ENCODE peak calls at places on chromosomes 3 and 15, in five cellular contexts. One of them, this sample, is unnamed.
A peak's percentile ranks its signal among the peaks of the same experiment; 100 is the strongest.

GRCh38 chr3:55910543-55910942 is 423.4 kb upstream of the WNT5A start:
- DNase-seq in body of pancreas: no peak
- DNase-seq in stimulated activated CD8-positive, alpha-beta memory T cell treated with anti-CD3 and anti-CD28 coated beads, Interleukin-4, amount 100 ng/mL, for 4 hours: no peak
- DNase-seq in fibroblast of lung: peak; percentile 21
- DNase-seq in Kasumi-1: no peak
- DNase-seq in this sample: no peak

GRCh38 chr15:87704276-87704675 is 552.3 kb downstream of the NTRK3 start:
- DNase-seq in body of pancreas: no peak
- DNase-seq in stimulated activated CD8-positive, alpha-beta memory T cell treated with anti-CD3 and anti-CD28 coated beads, Interleukin-4, amount 100 ng/mL, for 4 hours: no peak
- DNase-seq in fibroblast of lung: no peak
- DNase-seq in Kasumi-1: no peak
- DNase-seq in this sample: no peak

GRCh38 chr15:75056036-75056435 is 32.6 kb downstream of the PPCDC start:
- DNase-seq in fibroblast of lung: no peak
- DNase-seq in Kasumi-1: no peak
- DNase-seq in stimulated activated CD8-positive, alpha-beta memory T cell treated with anti-CD3 and anti-CD28 coated beads, Interleukin-4, amount 100 ng/mL, for 4 hours: no peak
- DNase-seq in body of pancreas: no peak
- DNase-seq in this sample: no peak

GRCh38 chr3:58135712-58136543 is 74.8 kb downstream of the DNASE1L3 start:
- DNase-seq in body of pancreas: no peak
- DNase-seq in fibroblast of lung: peak; percentile 14
- DNase-seq in stimulated activated CD8-positive, alpha-beta memory T cell treated with anti-CD3 and anti-CD28 coated beads, Interleukin-4, amount 100 ng/mL, for 4 hours: no peak
- DNase-seq in Kasumi-1: peak; percentile 39
- DNase-seq in this sample: no peak

GRCh38 chr15:79364571-79365240 is 53.8 kb downstream of the TMED3 start:
- DNase-seq in body of pancreas: no peak
- DNase-seq in fibroblast of lung: no peak
- DNase-seq in stimulated activated CD8-positive, alpha-beta memory T cell treated with anti-CD3 and anti-CD28 coated beads, Interleukin-4, amount 100 ng/mL, for 4 hours: no peak
- DNase-seq in Kasumi-1: no peak
- DNase-seq in this sample: no peak

GRCh38 chr15:89533861-89534544 is 37.6 kb upstream of the RHCG start:
- DNase-seq in stimulated activated CD8-positive, alpha-beta memory T cell treated with anti-CD3 and anti-CD28 coated beads, Interleukin-4, amount 100 ng/mL, for 4 hours: no peak
- DNase-seq in body of pancreas: no peak
- DNase-seq in fibroblast of lung: no peak
- DNase-seq in Kasumi-1: no peak
- DNase-seq in this sample: no peak

GRCh38 chr3:123481722-123482457 is 33.0 kb upstream of the ADCY5 start:
- DNase-seq in Kasumi-1: no peak
- DNase-seq in body of pancreas: no peak
- DNase-seq in fibroblast of lung: no peak
- DNase-seq in stimulated activated CD8-positive, alpha-beta memory T cell treated with anti-CD3 and anti-CD28 coated beads, Interleukin-4, amount 100 ng/mL, for 4 hours: no peak
- DNase-seq in this sample: no peak

GRCh38 chr3:117719316-117719926 is 1009.8 kb downstream of the TUSC7 start:
- DNase-seq in body of pancreas: no peak
- DNase-seq in Kasumi-1: peak; percentile 70
- DNase-seq in stimulated activated CD8-positive, alpha-beta memory T cell treated with anti-CD3 and anti-CD28 coated beads, Interleukin-4, amount 100 ng/mL, for 4 hours: no peak
- DNase-seq in fibroblast of lung: peak; percentile 57
- DNase-seq in this sample: no peak

GRCh38 chr15:71329041-71329440 is 213.8 kb downstream of the THSD4 start:
- DNase-seq in body of pancreas: peak; percentile 41
- DNase-seq in Kasumi-1: no peak
- DNase-seq in fibroblast of lung: peak; percentile 30
- DNase-seq in stimulated activated CD8-positive, alpha-beta memory T cell treated with anti-CD3 and anti-CD28 coated beads, Interleukin-4, amount 100 ng/mL, for 4 hours: no peak
- DNase-seq in this sample: no peak

GRCh38 chr3:128222771-128223386 is 69.6 kb downstream of the EEFSEC start:
- DNase-seq in stimulated activated CD8-positive, alpha-beta memory T cell treated with anti-CD3 and anti-CD28 coated beads, Interleukin-4, amount 100 ng/mL, for 4 hours: no peak
- DNase-seq in fibroblast of lung: no peak
- DNase-seq in body of pancreas: no peak
- DNase-seq in Kasumi-1: no peak
- DNase-seq in this sample: no peak

GRCh38 chr3:143354342-143354741 is 234.8 kb downstream of the CHST2 start:
- DNase-seq in Kasumi-1: no peak
- DNase-seq in stimulated activated CD8-positive, alpha-beta memory T cell treated with anti-CD3 and anti-CD28 coated beads, Interleukin-4, amount 100 ng/mL, for 4 hours: no peak
- DNase-seq in fibroblast of lung: no peak
- DNase-seq in body of pancreas: no peak
- DNase-seq in this sample: no peak

GRCh38 chr3:30162579-30162978 is 443.8 kb upstream of the TGFBR2 start:
- DNase-seq in fibroblast of lung: peak; percentile 52
- DNase-seq in body of pancreas: no peak
- DNase-seq in Kasumi-1: no peak
- DNase-seq in stimulated activated CD8-positive, alpha-beta memory T cell treated with anti-CD3 and anti-CD28 coated beads, Interleukin-4, amount 100 ng/mL, for 4 hours: no peak
- DNase-seq in this sample: no peak

GRCh38 chr3:149581681-149582349 is 76.0 kb downstream of the WWTR1 start:
- DNase-seq in body of pancreas: peak; percentile 25
- DNase-seq in fibroblast of lung: peak; percentile 84
- DNase-seq in Kasumi-1: no peak
- DNase-seq in stimulated activated CD8-positive, alpha-beta memory T cell treated with anti-CD3 and anti-CD28 coated beads, Interleukin-4, amount 100 ng/mL, for 4 hours: no peak
- DNase-seq in this sample: peak; percentile 31

GRCh38 chr3:16031434-16031833 is 143.0 kb upstream of the GALNT15 start:
- DNase-seq in fibroblast of lung: no peak
- DNase-seq in Kasumi-1: no peak
- DNase-seq in stimulated activated CD8-positive, alpha-beta memory T cell treated with anti-CD3 and anti-CD28 coated beads, Interleukin-4, amount 100 ng/mL, for 4 hours: no peak
- DNase-seq in body of pancreas: no peak
- DNase-seq in this sample: no peak

GRCh38 chr15:25088261-25088790 is 133.5 kb downstream of the SNRPN start:
- DNase-seq in Kasumi-1: no peak
- DNase-seq in fibroblast of lung: no peak
- DNase-seq in body of pancreas: no peak
- DNase-seq in stimulated activated CD8-positive, alpha-beta memory T cell treated with anti-CD3 and anti-CD28 coated beads, Interleukin-4, amount 100 ng/mL, for 4 hours: no peak
- DNase-seq in this sample: no peak

GRCh38 chr3:3286014-3286413 is 106.5 kb upstream of the CRBN start:
- DNase-seq in fibroblast of lung: no peak
- DNase-seq in stimulated activated CD8-positive, alpha-beta memory T cell treated with anti-CD3 and anti-CD28 coated beads, Interleukin-4, amount 100 ng/mL, for 4 hours: no peak
- DNase-seq in Kasumi-1: no peak
- DNase-seq in body of pancreas: no peak
- DNase-seq in this sample: no peak

GRCh38 chr3:28476194-28476593 is 127.6 kb upstream of the AZI2 start:
- DNase-seq in Kasumi-1: peak; percentile 76
- DNase-seq in stimulated activated CD8-positive, alpha-beta memory T cell treated with anti-CD3 and anti-CD28 coated beads, Interleukin-4, amount 100 ng/mL, for 4 hours: no peak
- DNase-seq in body of pancreas: no peak
- DNase-seq in fibroblast of lung: peak; percentile 76
- DNase-seq in this sample: peak; percentile 3

GRCh38 chr3:62688050-62688449 is 187.2 kb downstream of the CADPS start:
- DNase-seq in fibroblast of lung: peak; percentile 35
- DNase-seq in stimulated activated CD8-positive, alpha-beta memory T cell treated with anti-CD3 and anti-CD28 coated beads, Interleukin-4, amount 100 ng/mL, for 4 hours: no peak
- DNase-seq in body of pancreas: no peak
- DNase-seq in Kasumi-1: no peak
- DNase-seq in this sample: no peak

GRCh38 chr15:60590935-60591490 is 112.1 kb upstream of the ICE2 start:
- DNase-seq in Kasumi-1: no peak
- DNase-seq in body of pancreas: peak; percentile 76
- DNase-seq in stimulated activated CD8-positive, alpha-beta memory T cell treated with anti-CD3 and anti-CD28 coated beads, Interleukin-4, amount 100 ng/mL, for 4 hours: no peak
- DNase-seq in fibroblast of lung: peak; percentile 47
- DNase-seq in this sample: peak; percentile 18

GRCh38 chr3:175386630-175387029 is 527.5 kb downstream of the NAALADL2 start:
- DNase-seq in stimulated activated CD8-positive, alpha-beta memory T cell treated with anti-CD3 and anti-CD28 coated beads, Interleukin-4, amount 100 ng/mL, for 4 hours: no peak
- DNase-seq in Kasumi-1: no peak
- DNase-seq in body of pancreas: no peak
- DNase-seq in fibroblast of lung: peak; percentile 78
- DNase-seq in this sample: no peak

GRCh38 chr3:170814822-170815221 is 55.2 kb downstream of the RPL22L1 start:
- DNase-seq in fibroblast of lung: no peak
- DNase-seq in stimulated activated CD8-positive, alpha-beta memory T cell treated with anti-CD3 and anti-CD28 coated beads, Interleukin-4, amount 100 ng/mL, for 4 hours: no peak
- DNase-seq in body of pancreas: no peak
- DNase-seq in Kasumi-1: no peak
- DNase-seq in this sample: no peak

GRCh38 chr3:143552851-143553250 is 295.4 kb downstream of the SLC9A9 start:
- DNase-seq in stimulated activated CD8-positive, alpha-beta memory T cell treated with anti-CD3 and anti-CD28 coated beads, Interleukin-4, amount 100 ng/mL, for 4 hours: no peak
- DNase-seq in fibroblast of lung: no peak
- DNase-seq in body of pancreas: no peak
- DNase-seq in Kasumi-1: no peak
- DNase-seq in this sample: no peak

GRCh38 chr3:171936231-171936841 is 93.2 kb downstream of the TMEM212 start:
- DNase-seq in stimulated activated CD8-positive, alpha-beta memory T cell treated with anti-CD3 and anti-CD28 coated beads, Interleukin-4, amount 100 ng/mL, for 4 hours: no peak
- DNase-seq in Kasumi-1: no peak
- DNase-seq in fibroblast of lung: peak; percentile 82
- DNase-seq in body of pancreas: peak; percentile 29
- DNase-seq in this sample: no peak

GRCh38 chr3:46926039-46926438 is 48.5 kb downstream of the PTH1R start:
- DNase-seq in stimulated activated CD8-positive, alpha-beta memory T cell treated with anti-CD3 and anti-CD28 coated beads, Interleukin-4, amount 100 ng/mL, for 4 hours: no peak
- DNase-seq in Kasumi-1: no peak
- DNase-seq in fibroblast of lung: peak; percentile 79
- DNase-seq in body of pancreas: no peak
- DNase-seq in this sample: no peak

GRCh38 chr15:87792250-87793030 is 464.1 kb downstream of the NTRK3 start:
- DNase-seq in body of pancreas: no peak
- DNase-seq in Kasumi-1: no peak
- DNase-seq in fibroblast of lung: no peak
- DNase-seq in stimulated activated CD8-positive, alpha-beta memory T cell treated with anti-CD3 and anti-CD28 coated beads, Interleukin-4, amount 100 ng/mL, for 4 hours: no peak
- DNase-seq in this sample: no peak

GRCh38 chr15:77504310-77504709 is 83.6 kb downstream of the HMG20A start:
- DNase-seq in Kasumi-1: no peak
- DNase-seq in body of pancreas: no peak
- DNase-seq in fibroblast of lung: no peak
- DNase-seq in stimulated activated CD8-positive, alpha-beta memory T cell treated with anti-CD3 and anti-CD28 coated beads, Interleukin-4, amount 100 ng/mL, for 4 hours: no peak
- DNase-seq in this sample: no peak

GRCh38 chr3:50257990-50258389 is 11.0 kb upstream of the SEMA3B start:
- DNase-seq in Kasumi-1: no peak
- DNase-seq in fibroblast of lung: no peak
- DNase-seq in body of pancreas: no peak
- DNase-seq in stimulated activated CD8-positive, alpha-beta memory T cell treated with anti-CD3 and anti-CD28 coated beads, Interleukin-4, amount 100 ng/mL, for 4 hours: no peak
- DNase-seq in this sample: no peak

GRCh38 chr3:45499529-45499928 is 95.0 kb upstream of the LIMD1 start:
- DNase-seq in Kasumi-1: peak; percentile 64
- DNase-seq in body of pancreas: no peak
- DNase-seq in fibroblast of lung: peak; percentile 79
- DNase-seq in stimulated activated CD8-positive, alpha-beta memory T cell treated with anti-CD3 and anti-CD28 coated beads, Interleukin-4, amount 100 ng/mL, for 4 hours: no peak
- DNase-seq in this sample: no peak

GRCh38 chr3:16200411-16200810 is 25.9 kb downstream of the GALNT15 start:
- DNase-seq in body of pancreas: no peak
- DNase-seq in stimulated activated CD8-positive, alpha-beta memory T cell treated with anti-CD3 and anti-CD28 coated beads, Interleukin-4, amount 100 ng/mL, for 4 hours: no peak
- DNase-seq in fibroblast of lung: no peak
- DNase-seq in Kasumi-1: no peak
- DNase-seq in this sample: no peak

GRCh38 chr3:50373865-50374188 is 14.5 kb upstream of the TMEM115 start:
- DNase-seq in fibroblast of lung: no peak
- DNase-seq in stimulated activated CD8-positive, alpha-beta memory T cell treated with anti-CD3 and anti-CD28 coated beads, Interleukin-4, amount 100 ng/mL, for 4 hours: no peak
- DNase-seq in Kasumi-1: no peak
- DNase-seq in body of pancreas: no peak
- DNase-seq in this sample: no peak

GRCh38 chr3:184560992-184561328 is 625 bp upstream of the EPHB3 start:
- DNase-seq in body of pancreas: no peak
- DNase-seq in Kasumi-1: peak; percentile 71
- DNase-seq in stimulated activated CD8-positive, alpha-beta memory T cell treated with anti-CD3 and anti-CD28 coated beads, Interleukin-4, amount 100 ng/mL, for 4 hours: no peak
- DNase-seq in fibroblast of lung: no peak
- DNase-seq in this sample: no peak

GRCh38 chr3:195075199-195075940 is 195.6 kb downstream of the XXYLT1 start:
- DNase-seq in Kasumi-1: no peak
- DNase-seq in body of pancreas: no peak
- DNase-seq in stimulated activated CD8-positive, alpha-beta memory T cell treated with anti-CD3 and anti-CD28 coated beads, Interleukin-4, amount 100 ng/mL, for 4 hours: no peak
- DNase-seq in fibroblast of lung: peak; percentile 64
- DNase-seq in this sample: no peak

GRCh38 chr3:99319450-99319849 is 318.9 kb upstream of the COL8A1 start:
- DNase-seq in body of pancreas: no peak
- DNase-seq in stimulated activated CD8-positive, alpha-beta memory T cell treated with anti-CD3 and anti-CD28 coated beads, Interleukin-4, amount 100 ng/mL, for 4 hours: no peak
- DNase-seq in Kasumi-1: no peak
- DNase-seq in fibroblast of lung: no peak
- DNase-seq in this sample: no peak

GRCh38 chr3:111286749-111287148 is 215.1 kb downstream of the NECTIN3 start:
- DNase-seq in stimulated activated CD8-positive, alpha-beta memory T cell treated with anti-CD3 and anti-CD28 coated beads, Interleukin-4, amount 100 ng/mL, for 4 hours: no peak
- DNase-seq in Kasumi-1: no peak
- DNase-seq in fibroblast of lung: no peak
- DNase-seq in body of pancreas: no peak
- DNase-seq in this sample: no peak

GRCh38 chr3:179421500-179421899 is 29.8 kb downstream of the GNB4 start:
- DNase-seq in body of pancreas: peak; percentile 20
- DNase-seq in fibroblast of lung: peak; percentile 72
- DNase-seq in stimulated activated CD8-positive, alpha-beta memory T cell treated with anti-CD3 and anti-CD28 coated beads, Interleukin-4, amount 100 ng/mL, for 4 hours: no peak
- DNase-seq in Kasumi-1: peak; percentile 21
- DNase-seq in this sample: no peak

This sample was measured in 8988T.